ENCODE peak calls at places on chromosome 19, in five cellular contexts. One of them, this sample, is unnamed.

GRCh38 chr19:37988758-37989635 is 82.0 kb downstream of the SIPA1L3 start:
- DNase-seq in osteocyte: no peak
- DNase-seq in neural progenitor cell: peak; percentile 57
- DNase-seq in GM10248: no peak
- DNase-seq in psoas muscle: no peak
- DNase-seq in this sample: no peak

GRCh38 chr19:18730885-18731513 is 47.5 kb downstream of the CRTC1 start:
- DNase-seq in neural progenitor cell: no peak
- DNase-seq in psoas muscle: no peak
- DNase-seq in osteocyte: no peak
- DNase-seq in GM10248: no peak
- DNase-seq in this sample: no peak

GRCh38 chr19:1663854-1664253 is 11.4 kb upstream of the TCF3 start:
- DNase-seq in psoas muscle: no peak
- DNase-seq in osteocyte: no peak
- DNase-seq in GM10248: peak; percentile 76
- DNase-seq in neural progenitor cell: no peak
- DNase-seq in this sample: no peak

GRCh38 chr19:46413262-46414031 is at the start of gene CCDC8:
- DNase-seq in GM10248: no peak
- DNase-seq in osteocyte: peak; percentile 97
- DNase-seq in neural progenitor cell: peak; percentile 97
- DNase-seq in psoas muscle: peak; percentile 75
- DNase-seq in this sample: peak; percentile 98

GRCh38 chr19:42176649-42176989 is 40.9 kb downstream of the DEDD2 start:
- DNase-seq in psoas muscle: no peak
- DNase-seq in GM10248: no peak
- DNase-seq in neural progenitor cell: peak; percentile 76
- DNase-seq in osteocyte: no peak
- DNase-seq in this sample: no peak

GRCh38 chr19:13849991-13850909 is 26.7 kb upstream of the NANOS3 start:
- DNase-seq in osteocyte: peak; percentile 96
- DNase-seq in GM10248: peak; percentile 70
- DNase-seq in neural progenitor cell: peak; percentile 87
- DNase-seq in psoas muscle: peak; percentile 87
- DNase-seq in this sample: peak; percentile 61

GRCh38 chr19:49588370-49589122 is 2.4 kb upstream of the PRR12 start:
- DNase-seq in osteocyte: no peak
- DNase-seq in GM10248: no peak
- DNase-seq in neural progenitor cell: no peak
- DNase-seq in psoas muscle: no peak
- DNase-seq in this sample: no peak

GRCh38 chr19:8323781-8324185 is 2.5 kb downstream of the RPS28 start:
- DNase-seq in osteocyte: no peak
- DNase-seq in psoas muscle: no peak
- DNase-seq in GM10248: no peak
- DNase-seq in neural progenitor cell: no peak
- DNase-seq in this sample: no peak

GRCh38 chr19:50281491-50281890 is 47.7 kb downstream of the KCNC3 start:
- DNase-seq in neural progenitor cell: no peak
- DNase-seq in GM10248: no peak
- DNase-seq in psoas muscle: no peak
- DNase-seq in osteocyte: no peak
- DNase-seq in this sample: no peak

GRCh38 chr19:7869910-7870511 is 4.2 kb downstream of the PRR36 start:
- DNase-seq in GM10248: no peak
- DNase-seq in osteocyte: no peak
- DNase-seq in neural progenitor cell: peak; percentile 81
- DNase-seq in psoas muscle: peak; percentile 55
- DNase-seq in this sample: no peak

GRCh38 chr19:10921199-10921879 is 7.1 kb downstream of the YIPF2 start:
- DNase-seq in GM10248: no peak
- DNase-seq in osteocyte: no peak
- DNase-seq in neural progenitor cell: no peak
- DNase-seq in psoas muscle: no peak
- DNase-seq in this sample: no peak

GRCh38 chr19:31338069-31338767 is 11.0 kb downstream of the TSHZ3 start:
- DNase-seq in GM10248: no peak
- DNase-seq in neural progenitor cell: peak; percentile 88
- DNase-seq in osteocyte: no peak
- DNase-seq in psoas muscle: peak; percentile 43
- DNase-seq in this sample: peak; percentile 81

GRCh38 chr19:20078696-20079095 is 896 bp downstream of the ZNF90 start:
- DNase-seq in GM10248: peak; percentile 12
- DNase-seq in osteocyte: no peak
- DNase-seq in psoas muscle: peak; percentile 27
- DNase-seq in neural progenitor cell: peak; percentile 55
- DNase-seq in this sample: peak; percentile 72

GRCh38 chr19:18274303-18274775 is at the start of gene IQCN:
- DNase-seq in psoas muscle: no peak
- DNase-seq in neural progenitor cell: no peak
- DNase-seq in osteocyte: no peak
- DNase-seq in GM10248: no peak
- DNase-seq in this sample: peak; percentile 22

GRCh38 chr19:50646074-50646807 is 3.0 kb upstream of the C19orf81 start:
- DNase-seq in osteocyte: no peak
- DNase-seq in psoas muscle: no peak
- DNase-seq in GM10248: no peak
- DNase-seq in neural progenitor cell: no peak
- DNase-seq in this sample: peak; percentile 81

GRCh38 chr19:6890938-6891337 is 3.6 kb downstream of the ADGRE1 start:
- DNase-seq in psoas muscle: no peak
- DNase-seq in neural progenitor cell: no peak
- DNase-seq in osteocyte: no peak
- DNase-seq in GM10248: no peak
- DNase-seq in this sample: no peak

GRCh38 chr19:5213667-5214066 is 126.9 kb downstream of the PTPRS start:
- DNase-seq in neural progenitor cell: no peak
- DNase-seq in psoas muscle: no peak
- DNase-seq in GM10248: no peak
- DNase-seq in osteocyte: no peak
- DNase-seq in this sample: no peak

GRCh38 chr19:19448238-19448544 is 42.7 kb downstream of the GATAD2A start:
- DNase-seq in osteocyte: no peak
- DNase-seq in GM10248: no peak
- DNase-seq in psoas muscle: no peak
- DNase-seq in neural progenitor cell: no peak
- DNase-seq in this sample: no peak

GRCh38 chr19:6236310-6237291 is 43.2 kb downstream of the MLLT1 start:
- DNase-seq in psoas muscle: no peak
- DNase-seq in neural progenitor cell: no peak
- DNase-seq in GM10248: no peak
- DNase-seq in osteocyte: no peak
- DNase-seq in this sample: no peak

GRCh38 chr19:45250216-45250831 is 747 bp upstream of the MARK4 start:
- DNase-seq in osteocyte: no peak
- DNase-seq in GM10248: no peak
- DNase-seq in neural progenitor cell: peak; percentile 20
- DNase-seq in psoas muscle: no peak
- DNase-seq in this sample: no peak

GRCh38 chr19:54335164-54335563 is 3.8 kb downstream of the LILRA4 start:
- DNase-seq in GM10248: no peak
- DNase-seq in psoas muscle: no peak
- DNase-seq in osteocyte: no peak
- DNase-seq in neural progenitor cell: no peak
- DNase-seq in this sample: no peak

GRCh38 chr19:2055871-2056809 is 5.1 kb upstream of the MKNK2 start:
- DNase-seq in GM10248: no peak
- DNase-seq in osteocyte: no peak
- DNase-seq in psoas muscle: peak; percentile 64
- DNase-seq in neural progenitor cell: no peak
- DNase-seq in this sample: peak; percentile 57

GRCh38 chr19:55258476-55258827 is 365 bp downstream of the PPP6R1 start:
- DNase-seq in GM10248: peak; percentile 68
- DNase-seq in psoas muscle: no peak
- DNase-seq in neural progenitor cell: peak; percentile 42
- DNase-seq in osteocyte: no peak
- DNase-seq in this sample: peak; percentile 7

GRCh38 chr19:44948763-44949374 is 3.0 kb downstream of the APOC2 start:
- DNase-seq in psoas muscle: no peak
- DNase-seq in GM10248: no peak
- DNase-seq in osteocyte: no peak
- DNase-seq in neural progenitor cell: no peak
- DNase-seq in this sample: no peak

GRCh38 chr19:44232867-44233266 is 20.5 kb downstream of the ZNF227 start:
- DNase-seq in psoas muscle: no peak
- DNase-seq in osteocyte: no peak
- DNase-seq in neural progenitor cell: no peak
- DNase-seq in GM10248: no peak
- DNase-seq in this sample: no peak

GRCh38 chr19:50556236-50557008 is 11.8 kb downstream of the LRRC4B start:
- DNase-seq in neural progenitor cell: peak; percentile 95
- DNase-seq in psoas muscle: peak; percentile 74
- DNase-seq in osteocyte: peak; percentile 92
- DNase-seq in GM10248: peak; percentile 91
- DNase-seq in this sample: peak; percentile 53

GRCh38 chr19:33472696-33473624 is 48.6 kb downstream of the PEPD start:
- DNase-seq in psoas muscle: no peak
- DNase-seq in GM10248: no peak
- DNase-seq in osteocyte: peak; percentile 77
- DNase-seq in neural progenitor cell: no peak
- DNase-seq in this sample: peak; percentile 94

GRCh38 chr19:45716314-45717130 is 14.2 kb downstream of the FBXO46 start:
- DNase-seq in osteocyte: no peak
- DNase-seq in GM10248: no peak
- DNase-seq in psoas muscle: no peak
- DNase-seq in neural progenitor cell: peak; percentile 40
- DNase-seq in this sample: no peak

GRCh38 chr19:14112809-14113385 is 4.7 kb downstream of the PRKACA start:
- DNase-seq in GM10248: no peak
- DNase-seq in psoas muscle: peak; percentile 72
- DNase-seq in neural progenitor cell: no peak
- DNase-seq in osteocyte: no peak
- DNase-seq in this sample: no peak

GRCh38 chr19:2266183-2266993 is 10.2 kb upstream of the JSRP1 start:
- DNase-seq in neural progenitor cell: no peak
- DNase-seq in GM10248: peak; percentile 75
- DNase-seq in osteocyte: no peak
- DNase-seq in psoas muscle: peak; percentile 86
- DNase-seq in this sample: peak; percentile 84

This sample was measured in iris pigment epithelial cell.